ENCODE peak calls at places on chromosomes 5 and 9, in four cellular contexts. One of them, this sample, is unnamed.

GRCh38 chr5:152556779-152557178 is 151.7 kb upstream of the NMUR2 start:
- DNase-seq in lower leg skin: no peak
- DNase-seq in GM20000: no peak
- DNase-seq in sigmoid colon: no peak
- DNase-seq in this sample: no peak

GRCh38 chr5:34563951-34564705 is 92.0 kb upstream of the RAI14 start:
- DNase-seq in sigmoid colon: no peak
- DNase-seq in lower leg skin: no peak
- DNase-seq in GM20000: no peak
- DNase-seq in this sample: no peak

GRCh38 chr9:131562032-131562959 is 17.0 kb downstream of the PRRT1B start:
- DNase-seq in lower leg skin: no peak
- DNase-seq in sigmoid colon: no peak
- DNase-seq in GM20000: no peak
- DNase-seq in this sample: no peak

GRCh38 chr5:133735346-133735745 is 123.0 kb upstream of the FSTL4 start:
- DNase-seq in GM20000: no peak
- DNase-seq in lower leg skin: peak
- DNase-seq in sigmoid colon: no peak
- DNase-seq in this sample: no peak

GRCh38 chr9:4269872-4270271 is 30.0 kb downstream of the GLIS3 start:
- DNase-seq in GM20000: no peak
- DNase-seq in lower leg skin: no peak
- DNase-seq in sigmoid colon: no peak
- DNase-seq in this sample: no peak

GRCh38 chr9:111621895-111622480 is 9.1 kb upstream of the DNAJC25 start:
- DNase-seq in sigmoid colon: no peak
- DNase-seq in GM20000: peak
- DNase-seq in lower leg skin: no peak
- DNase-seq in this sample: peak

GRCh38 chr9:116450378-116451139 is 236.5 kb upstream of the TRIM32 start:
- DNase-seq in GM20000: peak
- DNase-seq in lower leg skin: no peak
- DNase-seq in sigmoid colon: no peak
- DNase-seq in this sample: peak

GRCh38 chr9:109253637-109254284 is 67.1 kb downstream of the EPB41L4B start:
- DNase-seq in GM20000: no peak
- DNase-seq in sigmoid colon: no peak
- DNase-seq in lower leg skin: no peak
- DNase-seq in this sample: no peak

GRCh38 chr9:89999534-90000370 is 394.9 kb downstream of the GADD45G start:
- DNase-seq in sigmoid colon: peak
- DNase-seq in GM20000: peak
- DNase-seq in lower leg skin: no peak
- DNase-seq in this sample: peak

DNA sequence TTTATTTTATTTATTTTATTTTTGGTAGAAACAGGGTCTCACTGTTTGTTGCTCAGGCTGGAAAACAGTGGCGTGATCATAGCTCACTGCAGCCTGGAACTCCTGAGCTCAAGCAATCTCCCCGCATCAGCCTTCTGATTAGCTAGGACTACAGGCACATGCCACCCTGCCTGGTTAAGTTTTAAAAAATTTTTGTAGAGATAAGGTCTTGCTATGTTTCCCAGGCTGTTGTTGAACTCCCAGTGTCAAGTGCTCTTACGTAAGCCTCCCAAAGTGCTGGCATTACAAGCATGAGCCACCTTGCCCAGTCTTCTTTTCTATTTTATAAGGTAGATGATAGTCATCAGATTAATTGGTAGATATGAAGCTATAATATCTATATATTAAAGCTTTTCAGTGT is 382.7 kb downstream of the CDH12 start:
- DNase-seq in sigmoid colon: no peak
- DNase-seq in GM20000: no peak
- DNase-seq in lower leg skin: no peak
- DNase-seq in this sample: no peak
- TF ChIP-seq CTCF in sigmoid colon: no peak
- TF ChIP-seq CTCF in GM20000: no peak
- TF ChIP-seq CTCF in lower leg skin: no peak
- TF ChIP-seq CTCF in this sample: no peak

DNA sequence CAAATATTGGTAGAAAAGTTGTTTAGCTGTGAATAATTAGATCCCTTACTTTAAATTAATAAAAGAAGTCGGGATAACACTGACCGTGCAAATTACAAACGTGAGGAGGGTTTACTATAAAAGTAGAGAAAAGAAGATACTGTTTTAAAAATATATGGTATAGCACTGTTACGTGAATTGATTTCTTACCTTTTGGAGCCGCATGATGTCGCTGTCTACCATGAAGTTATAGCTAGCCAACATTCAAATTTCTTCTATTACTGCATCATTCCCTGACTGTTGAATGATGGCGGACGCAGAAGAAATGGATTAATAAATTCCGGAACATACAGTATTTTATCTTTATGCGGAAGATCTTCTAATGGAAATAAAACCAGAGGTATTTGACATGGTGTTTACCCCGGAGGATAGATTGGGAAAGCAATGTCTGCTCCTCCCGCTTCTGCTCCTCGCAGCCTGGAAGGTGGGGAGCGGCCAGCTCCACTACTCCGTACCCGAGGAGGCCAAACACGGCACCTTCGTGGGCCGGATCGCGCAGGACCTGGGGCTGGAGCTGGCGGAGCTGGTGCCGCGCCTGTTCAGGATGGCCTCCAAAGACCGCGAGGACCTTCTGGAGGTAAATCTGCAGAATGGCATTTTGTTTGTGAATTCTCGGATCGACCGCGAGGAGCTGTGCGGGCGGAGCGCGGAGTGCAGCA is at the start of gene PCDHA6:
- DNase-seq in GM20000: no peak
- DNase-seq in lower leg skin: no peak
- DNase-seq in sigmoid colon: no peak
- DNase-seq in this sample: no peak
- TF ChIP-seq CTCF in GM20000: no peak
- TF ChIP-seq CTCF in lower leg skin: no peak
- TF ChIP-seq CTCF in sigmoid colon: no peak
- TF ChIP-seq CTCF in this sample: no peak

DNA sequence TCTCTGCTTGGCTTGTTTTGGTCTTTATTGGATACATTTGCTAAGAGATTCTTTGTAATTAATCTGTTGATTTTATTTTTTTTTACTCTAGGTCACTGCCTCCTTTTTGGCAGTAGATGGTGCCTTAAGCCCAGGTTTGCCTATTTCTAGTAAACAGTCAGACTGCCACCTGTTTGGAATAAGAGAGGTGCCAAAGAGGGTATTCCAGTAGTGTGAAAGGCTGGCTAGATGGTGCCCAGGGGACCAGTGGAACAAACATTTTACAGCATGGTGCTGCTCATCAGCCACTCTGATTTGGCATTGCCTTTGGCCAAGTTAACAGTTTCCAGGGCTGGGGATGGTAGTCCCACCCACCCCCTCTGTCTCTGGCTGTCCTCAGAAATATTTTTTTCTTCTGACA is 36.7 kb upstream of the FBXL7 start:
- DNase-seq in lower leg skin: no peak
- DNase-seq in GM20000: no peak
- DNase-seq in sigmoid colon: no peak
- DNase-seq in this sample: no peak
- TF ChIP-seq CTCF in lower leg skin: no peak
- TF ChIP-seq CTCF in GM20000: no peak
- TF ChIP-seq CTCF in sigmoid colon: no peak
- TF ChIP-seq CTCF in this sample: no peak

GRCh38 chr9:133048595-133048994 is 13.2 kb upstream of the CEL start:
- DNase-seq in GM20000: no peak
- DNase-seq in sigmoid colon: no peak
- DNase-seq in lower leg skin: no peak
- DNase-seq in this sample: peak
- TF ChIP-seq CTCF in GM20000: peak
- TF ChIP-seq CTCF in sigmoid colon: no peak
- TF ChIP-seq CTCF in lower leg skin: no peak
- TF ChIP-seq CTCF in this sample: peak

GRCh38 chr9:94881023-94881422 is 154.5 kb downstream of the AOPEP start:
- DNase-seq in sigmoid colon: no peak
- DNase-seq in lower leg skin: no peak
- DNase-seq in GM20000: no peak
- DNase-seq in this sample: no peak
- TF ChIP-seq CTCF in sigmoid colon: no peak
- TF ChIP-seq CTCF in lower leg skin: no peak
- TF ChIP-seq CTCF in GM20000: no peak
- TF ChIP-seq CTCF in this sample: no peak

GRCh38 chr5:12707560-12707959 is 803.3 kb upstream of the CTNND2 start:
- DNase-seq in GM20000: no peak
- DNase-seq in sigmoid colon: no peak
- DNase-seq in lower leg skin: no peak
- DNase-seq in this sample: no peak

GRCh38 chr5:12703254-12703653 is 799.0 kb upstream of the CTNND2 start:
- DNase-seq in GM20000: no peak
- DNase-seq in lower leg skin: no peak
- DNase-seq in sigmoid colon: no peak
- DNase-seq in this sample: no peak

GRCh38 chr5:12704955-12705354 is 800.7 kb upstream of the CTNND2 start:
- DNase-seq in sigmoid colon: no peak
- DNase-seq in GM20000: no peak
- DNase-seq in lower leg skin: no peak
- DNase-seq in this sample: no peak
- TF ChIP-seq CTCF in sigmoid colon: no peak
- TF ChIP-seq CTCF in GM20000: no peak
- TF ChIP-seq CTCF in lower leg skin: no peak
- TF ChIP-seq CTCF in this sample: no peak

GRCh38 chr5:107799306-107799705 is 128.6 kb upstream of the EFNA5 start:
- DNase-seq in GM20000: no peak
- DNase-seq in lower leg skin: no peak
- DNase-seq in sigmoid colon: no peak
- DNase-seq in this sample: no peak

GRCh38 chr5:107794731-107795130 is 124.0 kb upstream of the EFNA5 start:
- DNase-seq in sigmoid colon: no peak
- DNase-seq in lower leg skin: no peak
- DNase-seq in GM20000: no peak
- DNase-seq in this sample: no peak

GRCh38 chr5:107792940-107793339 is 122.2 kb upstream of the EFNA5 start:
- DNase-seq in GM20000: no peak
- DNase-seq in lower leg skin: no peak
- DNase-seq in sigmoid colon: no peak
- DNase-seq in this sample: no peak

GRCh38 chr5:107801061-107801460 is 130.3 kb upstream of the EFNA5 start:
- DNase-seq in GM20000: no peak
- DNase-seq in lower leg skin: no peak
- DNase-seq in sigmoid colon: no peak
- DNase-seq in this sample: no peak

GRCh38 chr5:107796797-107797196 is 126.1 kb upstream of the EFNA5 start:
- DNase-seq in sigmoid colon: no peak
- DNase-seq in GM20000: no peak
- DNase-seq in lower leg skin: no peak
- DNase-seq in this sample: no peak
- TF ChIP-seq CTCF in sigmoid colon: no peak
- TF ChIP-seq CTCF in GM20000: no peak
- TF ChIP-seq CTCF in lower leg skin: no peak
- TF ChIP-seq CTCF in this sample: no peak

DNA sequence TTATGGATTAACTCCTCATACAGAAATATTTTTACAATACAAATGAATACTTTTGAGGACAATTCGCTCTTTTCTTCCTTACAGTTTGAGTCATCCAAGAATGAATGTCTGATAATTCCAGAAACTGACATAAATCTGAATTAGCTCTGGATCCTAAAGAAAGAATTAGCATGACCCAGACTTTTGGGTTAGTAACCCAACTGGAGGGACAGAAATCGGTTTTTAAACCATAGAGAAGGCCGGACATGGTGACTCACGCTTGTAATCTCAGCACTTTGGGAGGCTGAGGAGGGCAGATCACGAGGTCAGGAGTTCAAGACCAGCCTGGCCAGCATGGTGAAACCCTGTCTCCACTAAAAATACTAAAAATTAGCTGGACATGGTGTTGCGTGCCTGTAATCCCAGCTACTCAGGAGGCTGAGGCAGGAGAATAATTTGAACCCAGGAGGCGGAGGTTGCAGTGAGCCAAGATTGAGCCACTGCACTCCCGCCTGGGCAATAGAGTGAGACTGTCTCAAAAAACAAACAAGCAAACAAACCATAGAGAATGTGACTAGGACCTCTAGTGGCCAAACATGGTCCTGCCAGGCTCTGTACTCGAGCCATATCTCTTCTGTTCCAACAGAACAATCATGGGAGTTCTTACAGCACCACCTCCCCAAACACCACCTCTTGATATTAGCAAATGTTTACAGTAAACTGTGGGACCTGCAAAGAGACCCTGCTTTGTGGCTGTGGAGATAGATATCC is 44.8 kb downstream of the LURAP1L start:
- DNase-seq in sigmoid colon: no peak
- DNase-seq in GM20000: peak
- DNase-seq in lower leg skin: no peak
- DNase-seq in this sample: peak
- TF ChIP-seq CTCF in sigmoid colon: no peak
- TF ChIP-seq CTCF in GM20000: peak
- TF ChIP-seq CTCF in lower leg skin: no peak
- TF ChIP-seq CTCF in this sample: peak

GRCh38 chr9:115200711-115201505 is 83.0 kb upstream of the TNC start:
- DNase-seq in GM20000: no peak
- DNase-seq in lower leg skin: no peak
- DNase-seq in sigmoid colon: peak
- DNase-seq in this sample: no peak

GRCh38 chr9:115204827-115205506 is 87.0 kb upstream of the TNC start:
- DNase-seq in sigmoid colon: no peak
- DNase-seq in GM20000: peak
- DNase-seq in lower leg skin: no peak
- DNase-seq in this sample: peak

GRCh38 chr9:115202960-115203751 is 85.2 kb upstream of the TNC start:
- DNase-seq in lower leg skin: no peak
- DNase-seq in GM20000: no peak
- DNase-seq in sigmoid colon: peak
- DNase-seq in this sample: peak

GRCh38 chr9:115198018-115198417 is 80.1 kb upstream of the TNC start:
- DNase-seq in lower leg skin: no peak
- DNase-seq in sigmoid colon: peak
- DNase-seq in GM20000: no peak
- DNase-seq in this sample: no peak

DNA sequence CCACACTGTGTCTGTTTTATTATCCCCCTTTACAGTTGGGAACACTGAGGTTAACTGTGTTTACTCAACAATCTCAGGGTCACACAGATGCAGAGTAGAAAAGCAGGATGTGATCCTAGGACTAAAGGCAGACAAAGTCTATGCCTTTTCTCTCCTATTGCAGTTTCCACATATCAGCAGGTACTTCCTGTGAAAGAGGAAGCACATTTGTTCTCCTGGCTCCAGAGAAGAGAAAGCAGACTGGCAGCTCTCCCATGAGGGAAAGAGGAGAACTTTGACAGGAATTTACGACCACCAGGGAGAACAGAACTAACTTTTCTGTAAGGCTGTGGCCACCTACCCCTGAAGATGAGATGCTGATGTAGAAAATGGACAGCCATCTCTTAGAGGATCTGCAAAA is 84.2 kb upstream of the TNC start:
- DNase-seq in lower leg skin: no peak
- DNase-seq in GM20000: no peak
- DNase-seq in sigmoid colon: no peak
- DNase-seq in this sample: no peak
- TF ChIP-seq CTCF in lower leg skin: no peak
- TF ChIP-seq CTCF in GM20000: no peak
- TF ChIP-seq CTCF in sigmoid colon: no peak
- TF ChIP-seq CTCF in this sample: no peak